ENCODE peak calls at places on chromosomes 4 and X, in seven cellular contexts. One of them, this sample, is unnamed.

GRCh38 chr4:7785017-7785416 is 154.6 kb downstream of the AFAP1 start:
- DNase-seq in left colon: no peak
- DNase-seq in stimulated activated CD8-positive, alpha-beta memory T cell treated with anti-CD3 and anti-CD28 coated beads, Interleukin-15, amount 100 ng/mL, for 48 hours: no peak
- DNase-seq in COR-L47: no peak
- DNase-seq in germinal center: no peak
- DNase-seq in activated CD4-positive, alpha-beta T cell treated with anti-CD3 and anti-CD28 coated beads, Interleukin-2, amount 50 U/mL, for 4 hours: no peak
- DNase-seq in adrenal gland: no peak
- DNase-seq in this sample: no peak

GRCh38 chrX:116198810-116199209 is 28.3 kb downstream of the AGTR2 start:
- DNase-seq in germinal center: no peak
- DNase-seq in adrenal gland: no peak
- DNase-seq in stimulated activated CD8-positive, alpha-beta memory T cell treated with anti-CD3 and anti-CD28 coated beads, Interleukin-15, amount 100 ng/mL, for 48 hours: no peak
- DNase-seq in COR-L47: no peak
- DNase-seq in activated CD4-positive, alpha-beta T cell treated with anti-CD3 and anti-CD28 coated beads, Interleukin-2, amount 50 U/mL, for 4 hours: no peak
- DNase-seq in left colon: no peak
- DNase-seq in this sample: no peak

GRCh38 chr4:19375405-19375804 is 876.3 kb upstream of the SLIT2 start:
- DNase-seq in adrenal gland: no peak
- DNase-seq in COR-L47: no peak
- DNase-seq in germinal center: no peak
- DNase-seq in stimulated activated CD8-positive, alpha-beta memory T cell treated with anti-CD3 and anti-CD28 coated beads, Interleukin-15, amount 100 ng/mL, for 48 hours: no peak
- DNase-seq in left colon: no peak
- DNase-seq in activated CD4-positive, alpha-beta T cell treated with anti-CD3 and anti-CD28 coated beads, Interleukin-2, amount 50 U/mL, for 4 hours: no peak
- DNase-seq in this sample: no peak

GRCh38 chrX:47093248-47093647 is 15.0 kb downstream of the RGN start:
- DNase-seq in left colon: no peak
- DNase-seq in COR-L47: no peak
- DNase-seq in activated CD4-positive, alpha-beta T cell treated with anti-CD3 and anti-CD28 coated beads, Interleukin-2, amount 50 U/mL, for 4 hours: no peak
- DNase-seq in adrenal gland: no peak
- DNase-seq in germinal center: no peak
- DNase-seq in stimulated activated CD8-positive, alpha-beta memory T cell treated with anti-CD3 and anti-CD28 coated beads, Interleukin-15, amount 100 ng/mL, for 48 hours: no peak
- DNase-seq in this sample: no peak

GRCh38 chrX:134543201-134543797 is 83.3 kb downstream of the HPRT1 start:
- DNase-seq in germinal center: no peak
- DNase-seq in stimulated activated CD8-positive, alpha-beta memory T cell treated with anti-CD3 and anti-CD28 coated beads, Interleukin-15, amount 100 ng/mL, for 48 hours: no peak
- DNase-seq in left colon: no peak
- DNase-seq in COR-L47: no peak
- DNase-seq in adrenal gland: no peak
- DNase-seq in activated CD4-positive, alpha-beta T cell treated with anti-CD3 and anti-CD28 coated beads, Interleukin-2, amount 50 U/mL, for 4 hours: no peak
- DNase-seq in this sample: no peak

GRCh38 chr4:175947117-175947722 is 118.4 kb upstream of the WDR17 start:
- DNase-seq in activated CD4-positive, alpha-beta T cell treated with anti-CD3 and anti-CD28 coated beads, Interleukin-2, amount 50 U/mL, for 4 hours: no peak
- DNase-seq in left colon: no peak
- DNase-seq in stimulated activated CD8-positive, alpha-beta memory T cell treated with anti-CD3 and anti-CD28 coated beads, Interleukin-15, amount 100 ng/mL, for 48 hours: no peak
- DNase-seq in COR-L47: no peak
- DNase-seq in adrenal gland: no peak
- DNase-seq in germinal center: no peak
- DNase-seq in this sample: no peak

GRCh38 chr4:26916195-26916594 is 55.6 kb downstream of the STIM2 start:
- DNase-seq in COR-L47: peak
- DNase-seq in activated CD4-positive, alpha-beta T cell treated with anti-CD3 and anti-CD28 coated beads, Interleukin-2, amount 50 U/mL, for 4 hours: no peak
- DNase-seq in adrenal gland: no peak
- DNase-seq in stimulated activated CD8-positive, alpha-beta memory T cell treated with anti-CD3 and anti-CD28 coated beads, Interleukin-15, amount 100 ng/mL, for 48 hours: no peak
- DNase-seq in left colon: no peak
- DNase-seq in germinal center: no peak
- DNase-seq in this sample: no peak

GRCh38 chr4:151325320-151326246 is at the start of gene SH3D19:
- DNase-seq in COR-L47: no peak
- DNase-seq in germinal center: no peak
- DNase-seq in activated CD4-positive, alpha-beta T cell treated with anti-CD3 and anti-CD28 coated beads, Interleukin-2, amount 50 U/mL, for 4 hours: no peak
- DNase-seq in stimulated activated CD8-positive, alpha-beta memory T cell treated with anti-CD3 and anti-CD28 coated beads, Interleukin-15, amount 100 ng/mL, for 48 hours: no peak
- DNase-seq in left colon: peak
- DNase-seq in adrenal gland: peak
- DNase-seq in this sample: peak

GRCh38 chrX:103730746-103731508 is 20.2 kb downstream of the TMEM31 start:
- DNase-seq in left colon: no peak
- DNase-seq in COR-L47: no peak
- DNase-seq in germinal center: no peak
- DNase-seq in activated CD4-positive, alpha-beta T cell treated with anti-CD3 and anti-CD28 coated beads, Interleukin-2, amount 50 U/mL, for 4 hours: no peak
- DNase-seq in adrenal gland: no peak
- DNase-seq in stimulated activated CD8-positive, alpha-beta memory T cell treated with anti-CD3 and anti-CD28 coated beads, Interleukin-15, amount 100 ng/mL, for 48 hours: no peak
- DNase-seq in this sample: no peak

GRCh38 chr4:81459233-81459632 is 12.5 kb downstream of the RASGEF1B start:
- DNase-seq in left colon: no peak
- DNase-seq in adrenal gland: no peak
- DNase-seq in germinal center: no peak
- DNase-seq in activated CD4-positive, alpha-beta T cell treated with anti-CD3 and anti-CD28 coated beads, Interleukin-2, amount 50 U/mL, for 4 hours: no peak
- DNase-seq in COR-L47: no peak
- DNase-seq in stimulated activated CD8-positive, alpha-beta memory T cell treated with anti-CD3 and anti-CD28 coated beads, Interleukin-15, amount 100 ng/mL, for 48 hours: no peak
- DNase-seq in this sample: no peak

GRCh38 chr4:130395871-130396270 is 1299.9 kb downstream of the C4orf33 start:
- DNase-seq in activated CD4-positive, alpha-beta T cell treated with anti-CD3 and anti-CD28 coated beads, Interleukin-2, amount 50 U/mL, for 4 hours: no peak
- DNase-seq in COR-L47: no peak
- DNase-seq in adrenal gland: no peak
- DNase-seq in germinal center: no peak
- DNase-seq in left colon: no peak
- DNase-seq in stimulated activated CD8-positive, alpha-beta memory T cell treated with anti-CD3 and anti-CD28 coated beads, Interleukin-15, amount 100 ng/mL, for 48 hours: no peak
- DNase-seq in this sample: no peak

This sample was measured in DMS153.